ENCODE peak calls at places on chromosomes 5 and 9, in six cellular contexts. W is thyroid gland, U is NCI-H1092 treated with DMSO at 0.1 percent for 48 hours, C is NCI-H146, X is H7, N is activated gamma-delta T cell. B is an unnamed sample.

GRCh38 chr5:132103380-132103951 is 29.9 kb downstream of the CSF2 start:
- DNase-seq in X (no peak), C (no peak), U (no peak), W (peak), N (no peak), B (peak)

GRCh38 chr9:87650611-87651295 is 75.2 kb upstream of the CTSL start:
- DNase-seq in U (no peak), W (no peak), X (no peak), N (no peak), C (no peak), B (no peak)

GRCh38 chr9:110452227-110452801 is 114.7 kb upstream of the TXNDC8 start:
- DNase-seq in N (no peak), U (peak), W (no peak), C (no peak), X (no peak), B (no peak)

GRCh38 chr5:4832491-4832890 is 307.6 kb upstream of the ADAMTS16 start:
- DNase-seq in N (no peak), C (no peak), W (no peak), U (no peak), X (no peak), B (no peak)

GRCh38 chr9:115138151-115138550 is 20.2 kb upstream of the TNC start:
- DNase-seq in U (no peak), W (no peak), X (no peak), N (no peak), C (no peak), B (no peak)

GRCh38 chr5:9362600-9362999 is 183.3 kb downstream of the SEMA5A start:
- DNase-seq in U (no peak), W (no peak), X (no peak), N (no peak), C (no peak), B (no peak)

GRCh38 chr9:71079451-71079850 is 42.0 kb downstream of the TRPM3 start:
- DNase-seq in W (no peak), U (no peak), C (no peak), X (no peak), N (no peak), B (no peak)

GRCh38 chr5:10831416-10831815 is 70.4 kb upstream of the DAP start:
- DNase-seq in W (no peak), U (no peak), C (no peak), X (no peak), N (no peak), B (no peak)

GRCh38 chr5:154058055-154059038 is 19.6 kb downstream of the MFAP3 start:
- DNase-seq in W (no peak), N (no peak), U (no peak), C (peak), X (no peak), B (peak)

GRCh38 chr5:63959177-63959982 is 2.9 kb downstream of the HTR1A start:
- DNase-seq in N (no peak), C (peak), W (no peak), U (peak), X (peak), B (peak)

GRCh38 chr5:33774323-33774722 is 117.5 kb downstream of the ADAMTS12 start:
- DNase-seq in X (no peak), N (no peak), U (no peak), W (no peak), C (no peak), B (no peak)

GRCh38 chr9:110728058-110728457 is 59.5 kb downstream of the MUSK start:
- DNase-seq in C (no peak), X (peak), U (no peak), N (no peak), W (no peak), B (no peak)

B was measured in body of pancreas.